ENCODE peak calls at places on chromosomes 3 and 15, in four cellular contexts. Q, E, I and M are unnamed samples.

GRCh38 chr15:34304613-34305012 is 33.0 kb downstream of the SLC12A6 start:
- DNase-seq in Q (no peak), E (no peak), I (no peak), M (peak; percentile 15)

GRCh38 chr15:45521596-45522167 is 873 bp downstream of the SLC30A4 start:
- DNase-seq in Q (no peak), E (no peak), I (no peak), M (peak; percentile 54)

GRCh38 chr3:186520957-186521842 is 23.0 kb downstream of the CRYGS start:
- DNase-seq in Q (no peak), E (no peak), I (peak; percentile 80), M (no peak)

GRCh38 chr3:87793322-87793877 is 265.4 kb downstream of the CGGBP1 start:
- DNase-seq in Q (no peak), E (peak; percentile 13), I (no peak), M (no peak)

GRCh38 chr15:75061272-75061671 is 37.9 kb downstream of the PPCDC start:
- DNase-seq in Q (no peak), E (no peak), I (peak; percentile 66), M (no peak)

GRCh38 chr3:196189608-196190347 is 21.4 kb downstream of the ZDHHC19 start:
- DNase-seq in Q (no peak), E (no peak), I (no peak), M (no peak)

GRCh38 chr15:57158997-57159668 is 217.2 kb upstream of the CGNL1 start:
- DNase-seq in Q (no peak), E (no peak), I (no peak), M (no peak)

GRCh38 chr3:11118181-11118682 is 36.1 kb upstream of the HRH1 start:
- DNase-seq in Q (no peak), E (no peak), I (no peak), M (no peak)

GRCh38 chr3:39154323-39155021 is 1.1 kb upstream of the CSRNP1 start:
- DNase-seq in Q (peak; percentile 85), E (peak; percentile 79), I (no peak), M (peak; percentile 60)

GRCh38 chr3:120742198-120743080 is at the start of the genes GTF2E1 and RABL3:
- DNase-seq in Q (peak; percentile 98), E (peak; percentile 87), I (peak; percentile 99), M (peak; percentile 99)

GRCh38 chr3:138625707-138626365 is 17.3 kb downstream of the FAIM start:
- DNase-seq in Q (no peak), E (no peak), I (peak; percentile 11), M (no peak)

GRCh38 chr15:55562601-55563000 is 25.5 kb downstream of the PYGO1 start:
- DNase-seq in Q (no peak), E (no peak), I (no peak), M (no peak)

GRCh38 chr3:153172796-153173757 is 11.1 kb downstream of the RAP2B start:
- DNase-seq in Q (no peak), E (no peak), I (no peak), M (no peak)

GRCh38 chr3:24608701-24609387 is 114.2 kb upstream of the THRB start:
- DNase-seq in Q (no peak), E (no peak), I (no peak), M (no peak)

GRCh38 chr15:89761009-89761831 is 10.2 kb upstream of the MESP1 start:
- DNase-seq in Q (no peak), E (no peak), I (no peak), M (no peak)
- TF ChIP-seq HDAC6 in Q (no peak), E (no peak), I (no peak), M (no peak)

GRCh38 chr15:27676647-27677046 is 422.5 kb downstream of the OCA2 start:
- DNase-seq in Q (no peak), E (no peak), I (no peak), M (no peak)
- TF ChIP-seq YY1 in Q (no peak), E (no peak), I (no peak), M (no peak)

GRCh38 chr15:94421711-94422110 is 190.3 kb downstream of the MCTP2 start:
- DNase-seq in Q (no peak), E (no peak), I (no peak), M (no peak)
- TF ChIP-seq HDAC6 in Q (no peak), E (no peak), I (no peak), M (no peak)

GRCh38 chr15:20351448-20351961 is 190.1 kb downstream of the GOLGA6L6 start:
- DNase-seq in Q (no peak), E (no peak), I (no peak), M (no peak)
- TF ChIP-seq YY1 in Q (no peak), E (no peak), I (no peak), M (no peak)

GRCh38 chr15:53462631-53463030 is 296.8 kb downstream of the WDR72 start:
- DNase-seq in Q (no peak), E (no peak), I (no peak), M (no peak)
- TF ChIP-seq HDAC6 in Q (no peak), E (no peak), I (no peak), M (no peak)